ENCODE peak calls at places on chromosomes 13 and 19, in nine cellular contexts. One of them, this sample, is unnamed. For H3K9me3, the result is how much of the 10 kb centered on the place peaks cover.

GRCh38 chr13:34722931-34723330 is 219.1 kb upstream of the NBEA start:
- DNase-seq in heart left ventricle: no peak
- DNase-seq in mucosa of descending colon: no peak
- DNase-seq in PC-3: no peak
- DNase-seq in astrocyte: no peak
- DNase-seq in endodermal cell: no peak
- DNase-seq in psoas muscle: no peak
- DNase-seq in A549: no peak
- DNase-seq in pancreas: no peak
- DNase-seq in this sample: no peak

GRCh38 chr13:19062019-19062646 is 119.5 kb downstream of the TUBA3C start:
- DNase-seq in mucosa of descending colon: no peak
- DNase-seq in psoas muscle: no peak
- DNase-seq in heart left ventricle: no peak
- DNase-seq in pancreas: no peak
- DNase-seq in endodermal cell: no peak
- DNase-seq in A549: no peak
- DNase-seq in PC-3: no peak
- DNase-seq in astrocyte: no peak
- DNase-seq in this sample: no peak

GRCh38 chr19:47658431-47659383 is 49.8 kb downstream of the BICRA start:
- DNase-seq in PC-3: no peak
- DNase-seq in pancreas: no peak
- DNase-seq in psoas muscle: no peak
- DNase-seq in mucosa of descending colon: peak
- DNase-seq in A549: no peak
- DNase-seq in endodermal cell: no peak
- DNase-seq in heart left ventricle: no peak
- DNase-seq in astrocyte: peak
- DNase-seq in this sample: peak

GRCh38 chr13:41751734-41752445 is 209.0 kb downstream of the VWA8 start:
- DNase-seq in psoas muscle: no peak
- DNase-seq in astrocyte: no peak
- DNase-seq in heart left ventricle: no peak
- DNase-seq in PC-3: no peak
- DNase-seq in endodermal cell: no peak
- DNase-seq in pancreas: no peak
- DNase-seq in mucosa of descending colon: no peak
- DNase-seq in A549: peak
- DNase-seq in this sample: no peak

GRCh38 chr19:13684021-13684420 is 80.3 kb upstream of the MRI1 start:
- DNase-seq in pancreas: no peak
- DNase-seq in psoas muscle: no peak
- DNase-seq in astrocyte: no peak
- DNase-seq in PC-3: no peak
- DNase-seq in heart left ventricle: no peak
- DNase-seq in mucosa of descending colon: no peak
- DNase-seq in A549: no peak
- DNase-seq in endodermal cell: no peak
- DNase-seq in this sample: no peak

GRCh38 chr13:44382635-44383145 is 9.1 kb downstream of the SERP2 start:
- DNase-seq in mucosa of descending colon: peak
- DNase-seq in heart left ventricle: peak
- DNase-seq in PC-3: no peak
- DNase-seq in astrocyte: no peak
- DNase-seq in pancreas: no peak
- DNase-seq in A549: no peak
- DNase-seq in psoas muscle: no peak
- DNase-seq in endodermal cell: peak
- DNase-seq in this sample: no peak

GRCh38 chr19:280541-281007 is 10.6 kb downstream of the PLPP2 start:
- DNase-seq in mucosa of descending colon: no peak
- DNase-seq in PC-3: no peak
- DNase-seq in pancreas: no peak
- DNase-seq in A549: no peak
- DNase-seq in heart left ventricle: no peak
- DNase-seq in endodermal cell: peak
- DNase-seq in astrocyte: no peak
- DNase-seq in psoas muscle: no peak
- DNase-seq in this sample: no peak

GRCh38 chr13:113113846-113114271 is 8.3 kb downstream of the F7 start:
- DNase-seq in A549: no peak
- DNase-seq in PC-3: no peak
- DNase-seq in endodermal cell: peak
- DNase-seq in heart left ventricle: peak
- DNase-seq in astrocyte: no peak
- DNase-seq in psoas muscle: no peak
- DNase-seq in pancreas: no peak
- DNase-seq in mucosa of descending colon: peak
- DNase-seq in this sample: no peak

GRCh38 chr13:50594276-50594970 is 249.1 kb downstream of the DLEU7 start:
- DNase-seq in pancreas: no peak
- DNase-seq in psoas muscle: no peak
- DNase-seq in PC-3: no peak
- DNase-seq in A549: no peak
- DNase-seq in endodermal cell: peak
- DNase-seq in astrocyte: no peak
- DNase-seq in mucosa of descending colon: peak
- DNase-seq in heart left ventricle: no peak
- DNase-seq in this sample: peak

GRCh38 chr19:7386769-7387168 is 38.0 kb downstream of the ARHGEF18 start:
- DNase-seq in pancreas: peak
- DNase-seq in astrocyte: no peak
- DNase-seq in PC-3: no peak
- DNase-seq in A549: no peak
- DNase-seq in endodermal cell: no peak
- DNase-seq in psoas muscle: no peak
- DNase-seq in heart left ventricle: no peak
- DNase-seq in mucosa of descending colon: no peak
- DNase-seq in this sample: no peak

GRCh38 chr19:45632468-45633196 is 6.6 kb downstream of the EML2 start:
- DNase-seq in astrocyte: peak
- DNase-seq in pancreas: peak
- DNase-seq in A549: peak
- DNase-seq in endodermal cell: peak
- DNase-seq in heart left ventricle: peak
- DNase-seq in PC-3: peak
- DNase-seq in psoas muscle: peak
- DNase-seq in mucosa of descending colon: peak
- DNase-seq in this sample: peak

GRCh38 chr13:79853258-79853657 is 372.3 kb downstream of the NDFIP2 start:
- DNase-seq in psoas muscle: no peak
- DNase-seq in pancreas: no peak
- DNase-seq in mucosa of descending colon: no peak
- DNase-seq in endodermal cell: no peak
- DNase-seq in A549: no peak
- DNase-seq in astrocyte: no peak
- DNase-seq in PC-3: no peak
- DNase-seq in heart left ventricle: no peak
- DNase-seq in this sample: no peak

GRCh38 chr13:46641274-46642081 is 88.5 kb downstream of the LRCH1 start:
- DNase-seq in A549: no peak
- DNase-seq in PC-3: no peak
- DNase-seq in endodermal cell: no peak
- DNase-seq in mucosa of descending colon: no peak
- DNase-seq in heart left ventricle: peak
- DNase-seq in astrocyte: no peak
- DNase-seq in pancreas: no peak
- DNase-seq in psoas muscle: no peak
- DNase-seq in this sample: no peak

GRCh38 chr13:83563499-83563898 is 318.8 kb downstream of the SLITRK1 start:
- DNase-seq in pancreas: no peak
- DNase-seq in psoas muscle: no peak
- DNase-seq in mucosa of descending colon: no peak
- DNase-seq in endodermal cell: no peak
- DNase-seq in astrocyte: no peak
- DNase-seq in PC-3: no peak
- DNase-seq in A549: no peak
- DNase-seq in heart left ventricle: no peak
- DNase-seq in this sample: no peak

GRCh38 chr19:33194884-33195710 is 967 bp downstream of the LRP3 start:
- DNase-seq in pancreas: peak
- DNase-seq in A549: peak
- DNase-seq in astrocyte: no peak
- DNase-seq in endodermal cell: peak
- DNase-seq in heart left ventricle: no peak
- DNase-seq in PC-3: peak
- DNase-seq in mucosa of descending colon: peak
- DNase-seq in psoas muscle: peak
- DNase-seq in this sample: no peak

GRCh38 chr13:47949799-47950198 is 51.3 kb downstream of the SUCLA2 start:
- DNase-seq in astrocyte: no peak
- DNase-seq in mucosa of descending colon: no peak
- DNase-seq in PC-3: no peak
- DNase-seq in psoas muscle: no peak
- DNase-seq in heart left ventricle: no peak
- DNase-seq in pancreas: no peak
- DNase-seq in endodermal cell: no peak
- DNase-seq in A549: no peak
- DNase-seq in this sample: no peak

GRCh38 chr13:26449063-26449848 is 108.2 kb upstream of the WASF3 start:
- DNase-seq in pancreas: no peak
- DNase-seq in psoas muscle: no peak
- DNase-seq in PC-3: peak
- DNase-seq in endodermal cell: no peak
- DNase-seq in A549: no peak
- DNase-seq in mucosa of descending colon: no peak
- DNase-seq in heart left ventricle: no peak
- DNase-seq in astrocyte: no peak
- DNase-seq in this sample: peak

GRCh38 chr19:30026933-30027332 is 84.9 kb downstream of the URI1 start:
- DNase-seq in mucosa of descending colon: no peak
- DNase-seq in endodermal cell: no peak
- DNase-seq in astrocyte: no peak
- DNase-seq in pancreas: no peak
- DNase-seq in PC-3: no peak
- DNase-seq in A549: no peak
- DNase-seq in psoas muscle: no peak
- DNase-seq in heart left ventricle: no peak
- DNase-seq in this sample: no peak

GRCh38 chr19:14686411-14686810 is 3.4 kb upstream of the ZNF333 start:
- DNase-seq in pancreas: no peak
- DNase-seq in psoas muscle: no peak
- DNase-seq in mucosa of descending colon: no peak
- DNase-seq in astrocyte: no peak
- DNase-seq in PC-3: peak
- DNase-seq in heart left ventricle: no peak
- DNase-seq in endodermal cell: peak
- DNase-seq in A549: peak
- DNase-seq in this sample: peak

GRCh38 chr19:28242317-28242927 is 970.5 kb downstream of the UQCRFS1 start:
- DNase-seq in pancreas: no peak
- DNase-seq in psoas muscle: no peak
- DNase-seq in mucosa of descending colon: no peak
- DNase-seq in endodermal cell: peak
- DNase-seq in heart left ventricle: no peak
- DNase-seq in PC-3: no peak
- DNase-seq in astrocyte: no peak
- DNase-seq in A549: peak
- DNase-seq in this sample: no peak

GRCh38 chr19:57778358-57778757 is 8.9 kb downstream of the ZNF586 start:
- DNase-seq in psoas muscle: no peak
- DNase-seq in A549: no peak
- DNase-seq in pancreas: no peak
- DNase-seq in heart left ventricle: no peak
- DNase-seq in PC-3: no peak
- DNase-seq in astrocyte: no peak
- DNase-seq in endodermal cell: no peak
- DNase-seq in mucosa of descending colon: no peak
- DNase-seq in this sample: no peak
- H3K9me3 ChIP-seq in psoas muscle: under half
- H3K9me3 ChIP-seq in A549: half or more
- H3K9me3 ChIP-seq in pancreas: under half
- H3K9me3 ChIP-seq in heart left ventricle: under half
- H3K9me3 ChIP-seq in PC-3: under half
- H3K9me3 ChIP-seq in astrocyte: under half
- H3K9me3 ChIP-seq in endodermal cell: under half
- H3K9me3 ChIP-seq in mucosa of descending colon: half or more
- H3K9me3 ChIP-seq in this sample: under half

GRCh38 chr19:41328157-41328817 is 18.3 kb downstream of the CCDC97 start:
- DNase-seq in pancreas: no peak
- DNase-seq in psoas muscle: no peak
- DNase-seq in heart left ventricle: no peak
- DNase-seq in A549: peak
- DNase-seq in mucosa of descending colon: no peak
- DNase-seq in PC-3: no peak
- DNase-seq in endodermal cell: no peak
- DNase-seq in astrocyte: no peak
- DNase-seq in this sample: no peak
- H3K4me3 ChIP-seq in pancreas: no peak
- H3K4me3 ChIP-seq in psoas muscle: peak
- H3K4me3 ChIP-seq in heart left ventricle: peak
- H3K4me3 ChIP-seq in A549: no peak
- H3K4me3 ChIP-seq in mucosa of descending colon: no peak
- H3K4me3 ChIP-seq in PC-3: no peak
- H3K4me3 ChIP-seq in endodermal cell: no peak
- H3K4me3 ChIP-seq in astrocyte: no peak
- H3K4me3 ChIP-seq in this sample: no peak

GRCh38 chr13:20383058-20383457 is 142.6 kb downstream of the CRYL1 start:
- DNase-seq in PC-3: no peak
- DNase-seq in A549: no peak
- DNase-seq in endodermal cell: no peak
- DNase-seq in mucosa of descending colon: no peak
- DNase-seq in psoas muscle: no peak
- DNase-seq in heart left ventricle: no peak
- DNase-seq in astrocyte: no peak
- DNase-seq in pancreas: no peak
- DNase-seq in this sample: no peak
- TF ChIP-seq CTCF in PC-3: no peak
- TF ChIP-seq CTCF in A549: no peak
- TF ChIP-seq CTCF in endodermal cell: no peak
- TF ChIP-seq CTCF in mucosa of descending colon: no peak
- TF ChIP-seq CTCF in psoas muscle: no peak
- TF ChIP-seq CTCF in heart left ventricle: no peak
- TF ChIP-seq CTCF in astrocyte: no peak
- TF ChIP-seq CTCF in pancreas: no peak
- TF ChIP-seq CTCF in this sample: no peak

GRCh38 chr13:103443604-103444003 is 377.4 kb upstream of the SLC10A2 start:
- DNase-seq in pancreas: no peak
- DNase-seq in psoas muscle: no peak
- DNase-seq in heart left ventricle: no peak
- DNase-seq in A549: no peak
- DNase-seq in endodermal cell: no peak
- DNase-seq in PC-3: no peak
- DNase-seq in mucosa of descending colon: no peak
- DNase-seq in astrocyte: no peak
- DNase-seq in this sample: no peak
- H3K9me3 ChIP-seq in pancreas: under half
- H3K9me3 ChIP-seq in psoas muscle: under half
- H3K9me3 ChIP-seq in heart left ventricle: under half
- H3K9me3 ChIP-seq in A549: under half
- H3K9me3 ChIP-seq in endodermal cell: under half
- H3K9me3 ChIP-seq in PC-3: under half
- H3K9me3 ChIP-seq in mucosa of descending colon: under half
- H3K9me3 ChIP-seq in astrocyte: under half
- H3K9me3 ChIP-seq in this sample: under half

GRCh38 chr19:3605770-3606169 is 905 bp downstream of the TBXA2R start:
- DNase-seq in PC-3: no peak
- DNase-seq in heart left ventricle: no peak
- DNase-seq in astrocyte: no peak
- DNase-seq in pancreas: no peak
- DNase-seq in A549: no peak
- DNase-seq in mucosa of descending colon: no peak
- DNase-seq in psoas muscle: no peak
- DNase-seq in endodermal cell: no peak
- DNase-seq in this sample: no peak
- H3K4me3 ChIP-seq in PC-3: peak
- H3K4me3 ChIP-seq in heart left ventricle: peak
- H3K4me3 ChIP-seq in astrocyte: peak
- H3K4me3 ChIP-seq in pancreas: no peak
- H3K4me3 ChIP-seq in A549: peak
- H3K4me3 ChIP-seq in mucosa of descending colon: no peak
- H3K4me3 ChIP-seq in psoas muscle: peak
- H3K4me3 ChIP-seq in endodermal cell: peak
- H3K4me3 ChIP-seq in this sample: no peak

This sample was measured in Caco-2.